ENCODE peak calls at places on chromosomes 3 and 15, in nine cellular contexts. Z is nucleus accumbens, P is NCI-H345, H is thoracic aorta, R is uterus, J is coronary artery, S is epithelial cell of esophagus, O is spleen, C is nephron progenitor cell. B is an unnamed sample.

GRCh38 chr3:35383719-35384555 is 255.4 kb upstream of the ARPP21 start:
- DNase-seq in Z (no peak), P (no peak), H (no peak), R (no peak), J (no peak), C (no peak), S (peak), O (no peak), B (no peak)

GRCh38 chr3:126872701-126873100 is 110.2 kb upstream of the PLXNA1 start:
- DNase-seq in H (no peak), Z (no peak), C (no peak), P (no peak), S (no peak), J (no peak), R (no peak), O (no peak), B (no peak)

GRCh38 chr15:65772909-65773308 is 19.2 kb downstream of the DENND4A start:
- DNase-seq in R (no peak), O (no peak), C (no peak), Z (no peak), P (no peak), J (no peak), H (no peak), S (no peak), B (no peak)

GRCh38 chr3:52093751-52094525 is 37.6 kb upstream of the DUSP7 start:
- DNase-seq in C (no peak), R (no peak), J (no peak), Z (no peak), S (peak), H (no peak), O (peak), P (no peak), B (no peak)

GRCh38 chr3:143951351-143951971 is 20.2 kb upstream of the DIPK2A start:
- DNase-seq in P (peak), H (no peak), C (peak), S (peak), Z (peak), R (no peak), J (no peak), O (no peak), B (peak)

GRCh38 chr3:138600341-138600740 is 6.3 kb upstream of the CEP70 start:
- DNase-seq in J (no peak), R (no peak), Z (peak), O (no peak), S (no peak), H (no peak), P (no peak), C (no peak), B (no peak)

GRCh38 chr3:184459355-184459754 is 79.5 kb downstream of the CHRD start:
- DNase-seq in Z (no peak), S (no peak), P (no peak), R (no peak), H (no peak), J (no peak), C (no peak), O (no peak), B (no peak)

GRCh38 chr15:95557226-95558046 is 773.1 kb upstream of the NR2F2 start:
- DNase-seq in J (no peak), O (no peak), R (peak), C (peak), S (peak), Z (no peak), P (no peak), H (no peak), B (no peak)

GRCh38 chr15:101320501-101321052 is 25.5 kb upstream of the SNRPA1 start:
- DNase-seq in R (no peak), Z (peak), S (peak), P (no peak), C (peak), J (no peak), O (peak), H (no peak), B (no peak)

GRCh38 chr3:100268986-100269385 is 8.2 kb downstream of the TBC1D23 start:
- DNase-seq in S (no peak), H (no peak), P (no peak), R (no peak), O (no peak), C (no peak), Z (no peak), J (no peak), B (no peak)

GRCh38 chr15:64348455-64348854 is 7.5 kb downstream of the CSNK1G1 start:
- DNase-seq in P (no peak), C (no peak), O (no peak), Z (no peak), J (no peak), R (no peak), S (no peak), H (no peak), B (no peak)

GRCh38 chr3:129001817-129002572 is 891 bp downstream of the EFCC1 start:
- DNase-seq in R (no peak), H (no peak), Z (no peak), C (peak), O (no peak), S (peak), J (no peak), P (no peak), B (no peak)

GRCh38 chr3:170585937-170586310 is at the start of gene SLC7A14:
- DNase-seq in P (peak), C (no peak), J (no peak), Z (peak), O (no peak), S (no peak), R (no peak), H (no peak), B (peak)

GRCh38 chr3:122030381-122031122 is 8.5 kb upstream of the ILDR1 start:
- DNase-seq in S (peak), Z (no peak), J (no peak), H (no peak), R (no peak), P (no peak), O (no peak), C (no peak), B (no peak)

GRCh38 chr3:183698760-183699159 is 1.2 kb downstream of the YEATS2 start:
- DNase-seq in R (no peak), J (no peak), P (no peak), C (no peak), Z (peak), H (no peak), O (no peak), S (peak), B (peak)

GRCh38 chr3:172341482-172342059 is 106.7 kb downstream of the GHSR start:
- DNase-seq in C (peak), Z (no peak), P (peak), O (no peak), S (peak), H (no peak), J (no peak), R (no peak), B (no peak)

GRCh38 chr3:192812736-192813383 is 85.5 kb upstream of the FGF12 start:
- DNase-seq in H (no peak), C (peak), P (peak), Z (peak), O (no peak), R (no peak), S (peak), J (no peak), B (peak)

GRCh38 chr3:42115946-42116345 is 24.8 kb downstream of the TRAK1 start:
- DNase-seq in S (no peak), P (no peak), C (no peak), R (no peak), Z (no peak), O (no peak), J (no peak), H (no peak), B (no peak)

GRCh38 chr15:63277893-63278505 is 594 bp downstream of the APH1B start:
- DNase-seq in O (no peak), C (no peak), J (no peak), S (peak), H (no peak), Z (peak), R (peak), P (peak), B (no peak)

GRCh38 chr15:38069506-38069905 is 135.1 kb downstream of the TMCO5A start:
- DNase-seq in O (no peak), R (peak), Z (peak), S (peak), P (no peak), J (no peak), H (peak), C (no peak), B (peak)

GRCh38 chr3:129629011-129629410 is 22.5 kb upstream of the PLXND1 start:
- DNase-seq in J (no peak), C (no peak), S (no peak), R (no peak), P (no peak), O (no peak), Z (no peak), H (no peak), B (no peak)

GRCh38 chr3:55426486-55426885 is 60.6 kb downstream of the WNT5A start:
- DNase-seq in S (no peak), P (no peak), C (no peak), Z (no peak), R (no peak), J (no peak), O (no peak), H (no peak), B (no peak)

GRCh38 chr3:105496343-105496742 is 129.6 kb downstream of the ALCAM start:
- DNase-seq in S (no peak), O (no peak), C (no peak), P (no peak), H (no peak), R (no peak), Z (no peak), J (no peak), B (no peak)

GRCh38 chr15:51132384-51133139 is 37.9 kb upstream of the TNFAIP8L3 start:
- DNase-seq in C (peak), H (no peak), S (peak), P (no peak), R (peak), O (no peak), Z (peak), J (no peak), B (peak)

GRCh38 chr15:74913041-74913440 is 6.4 kb upstream of the FAM219B start:
- DNase-seq in J (no peak), H (no peak), C (no peak), P (no peak), R (no peak), O (no peak), Z (no peak), S (peak), B (no peak)

GRCh38 chr3:195250473-195251251 is 20.3 kb downstream of the XXYLT1 start:
- DNase-seq in R (peak), P (peak), S (no peak), H (no peak), O (no peak), C (no peak), Z (no peak), J (no peak), B (no peak)

GRCh38 chr3:183210862-183211341 is 42.2 kb upstream of the B3GNT5 start:
- DNase-seq in S (peak), P (no peak), O (peak), Z (no peak), H (no peak), R (no peak), J (no peak), C (no peak), B (no peak)

GRCh38 chr3:10976770-10977169 is 15.8 kb upstream of the SLC6A1 start:
- DNase-seq in Z (no peak), O (no peak), J (no peak), H (no peak), P (no peak), R (no peak), S (no peak), C (no peak), B (no peak)

GRCh38 chr15:71601038-71601869 is 209.1 kb upstream of the NR2E3 start:
- DNase-seq in H (no peak), Z (peak), O (no peak), C (no peak), R (peak), P (no peak), S (no peak), J (no peak), B (no peak)

GRCh38 chr15:35912196-35912595 is 366.2 kb upstream of the DPH6 start:
- DNase-seq in J (no peak), S (peak), P (no peak), H (no peak), C (no peak), Z (no peak), O (no peak), R (no peak), B (peak)

GRCh38 chr3:146469206-146470017 is at the start of gene PLSCR2:
- DNase-seq in S (peak), J (peak), C (no peak), R (peak), O (peak), Z (peak), P (peak), H (peak), B (peak)

GRCh38 chr15:90022905-90023700 is 22.0 kb downstream of the ZNF710 start:
- DNase-seq in O (no peak), R (no peak), Z (no peak), P (no peak), H (no peak), J (no peak), S (peak), C (no peak), B (peak)

GRCh38 chr3:31908391-31909097 is 72.5 kb downstream of the OSBPL10 start:
- DNase-seq in C (no peak), H (no peak), J (no peak), S (peak), Z (no peak), P (peak), O (no peak), R (no peak), B (no peak)

GRCh38 chr3:25751691-25752090 is 31.6 kb downstream of the NGLY1 start:
- DNase-seq in P (no peak), H (no peak), S (no peak), O (no peak), C (no peak), Z (no peak), R (no peak), J (no peak), B (no peak)

GRCh38 chr15:28113426-28114113 is 14.5 kb upstream of the OCA2 start:
- DNase-seq in R (no peak), P (no peak), C (no peak), S (no peak), O (no peak), Z (no peak), J (no peak), H (no peak), B (peak)

GRCh38 chr3:23728651-23729117 is 77.1 kb upstream of the UBE2E1 start:
- DNase-seq in O (no peak), P (no peak), H (no peak), C (no peak), R (no peak), S (peak), J (no peak), Z (peak), B (no peak)

B was measured in head of caudate nucleus.